ENCODE peak calls at places on chromosomes 11 and 22, in four cellular contexts. N, P, B and A are unnamed samples.

GRCh38 chr11:1746956-1747752 is 3.2 kb downstream of the IFITM10 start:
- DNase-seq in B (no peak), N (no peak), P (no peak), A (no peak)

GRCh38 chr11:93652161-93652597 is 9.3 kb upstream of the CEP295 start:
- DNase-seq in B (peak), N (peak), P (no peak), A (peak)

GRCh38 chr11:77196961-77197360 is 68.9 kb downstream of the MYO7A start:
- DNase-seq in P (no peak), N (no peak), B (no peak), A (no peak)

GRCh38 chr11:47724041-47724729 is 9.0 kb upstream of the AGBL2 start:
- DNase-seq in B (no peak), P (no peak), N (no peak), A (peak)

GRCh38 chr11:78429667-78430066 is 12.0 kb upstream of the GAB2 start:
- DNase-seq in N (no peak), P (no peak), B (no peak), A (no peak)

GRCh38 chr22:23804781-23805291 is 18.1 kb downstream of the SMARCB1 start:
- DNase-seq in P (no peak), N (no peak), B (no peak), A (peak)

GRCh38 chr11:117816846-117817212 is 7.7 kb downstream of the FXYD2 start:
- DNase-seq in B (no peak), P (no peak), N (no peak), A (no peak)

GRCh38 chr22:48208894-48209293 is 1446.4 kb downstream of the TBC1D22A start:
- DNase-seq in N (no peak), P (no peak), B (no peak), A (no peak)

GRCh38 chr11:10993186-10993585 is 135.3 kb upstream of the ZBED5 start:
- DNase-seq in B (no peak), P (no peak), N (no peak), A (no peak)

GRCh38 chr11:18731949-18732821 is 6.2 kb upstream of the IGSF22 start:
- DNase-seq in P (no peak), B (peak), N (no peak), A (peak)

GRCh38 chr22:40741116-40741515 is 61.8 kb downstream of the MCHR1 start:
- DNase-seq in P (no peak), N (no peak), B (no peak), A (no peak)

GRCh38 chr11:118239509-118239908 is 12.7 kb downstream of the MPZL3 start:
- DNase-seq in N (no peak), P (no peak), B (no peak), A (no peak)

GRCh38 chr11:6646631-6647281 is 8.9 kb downstream of the DCHS1 start:
- DNase-seq in P (no peak), B (peak), N (no peak), A (peak)

GRCh38 chr11:34250732-34251639 is 106.8 kb downstream of the ABTB2 start:
- DNase-seq in N (no peak), P (no peak), B (peak), A (peak)

GRCh38 chr11:115084191-115084590 is 405.9 kb downstream of the NXPE2 start:
- DNase-seq in P (no peak), N (no peak), B (no peak), A (no peak)

GRCh38 chr22:27804683-27805297 is 3.2 kb upstream of the MN1 start:
- DNase-seq in N (peak), B (peak), P (no peak), A (peak)

GRCh38 chr22:46373838-46374662 is 38.5 kb downstream of the TRMU start:
- DNase-seq in P (no peak), N (no peak), B (peak), A (no peak)

GRCh38 chr22:21012446-21013407 is 2.2 kb upstream of the P2RX6 start:
- DNase-seq in P (no peak), B (no peak), N (no peak), A (no peak)